ENCODE peak calls at places on chromosome 13, in eight cellular contexts. N, V, L, B, P, O, K and W are unnamed samples.

GRCh38 chr13:105611424-105611823 is 924.0 kb downstream of the EFNB2 start:
- DNase-seq in N (no peak), V (no peak), L (no peak), B (no peak), P (no peak), O (no peak), K (no peak), W (no peak)

GRCh38 chr13:103203750-103204330 is 137.6 kb upstream of the SLC10A2 start:
- DNase-seq in N (no peak), V (no peak), L (no peak), B (no peak), P (no peak), O (no peak), K (no peak), W (no peak)

GRCh38 chr13:31074750-31075149 is 87.0 kb downstream of the HSPH1 start:
- DNase-seq in N (no peak), V (no peak), L (no peak), B (no peak), P (no peak), O (no peak), K (no peak), W (no peak)

GRCh38 chr13:108306768-108307332 is 37.3 kb downstream of the TNFSF13B start:
- DNase-seq in N (no peak), V (no peak), L (no peak), B (no peak), P (no peak), O (no peak), K (no peak), W (no peak)

GRCh38 chr13:73989244-73989843 is 144.9 kb downstream of the KLF12 start:
- DNase-seq in N (no peak), V (no peak), L (no peak), B (no peak), P (no peak), O (no peak), K (no peak), W (no peak)

GRCh38 chr13:35961461-35962220 is 169.5 kb downstream of the DCLK1 start:
- DNase-seq in N (no peak), V (no peak), L (no peak), B (no peak), P (no peak), O (no peak), K (no peak), W (no peak)

GRCh38 chr13:33345842-33346241 is 60.3 kb upstream of the STARD13 start:
- DNase-seq in N (no peak), V (no peak), L (no peak), B (no peak), P (no peak), O (no peak), K (no peak), W (no peak)

GRCh38 chr13:30725331-30726085 is 9.8 kb upstream of the ALOX5AP start:
- DNase-seq in N (no peak), V (no peak), L (peak), B (no peak), P (no peak), O (no peak), K (no peak), W (no peak)

GRCh38 chr13:21671793-21672680 is 1.2 kb downstream of the FGF9 start:
- DNase-seq in N (no peak), V (no peak), L (no peak), B (no peak), P (no peak), O (no peak), K (no peak), W (peak)

GRCh38 chr13:100611678-100612492 is 23.3 kb upstream of the GGACT start:
- DNase-seq in N (no peak), V (peak), L (no peak), B (peak), P (no peak), O (no peak), K (no peak), W (no peak)

GRCh38 chr13:19362946-19363510 is 181.4 kb upstream of the TUBA3C start:
- DNase-seq in N (no peak), V (no peak), L (no peak), B (no peak), P (no peak), O (no peak), K (no peak), W (no peak)